ENCODE peak calls at places on chromosomes 6 and 20, in eight cellular contexts. X, I, N, U, W, S, Z and H are unnamed samples.
A peak's percentile ranks its signal among the peaks of the same experiment; 100 is the strongest.

GRCh38 chr6:38233161-38233791 is 406.5 kb downstream of the BTBD9 start:
- DNase-seq in X (no peak), I (no peak), N (no peak), U (no peak), W (no peak), S (no peak), Z (no peak), H (no peak)

GRCh38 chr6:3457710-3458605 is 1.1 kb upstream of the SLC22A23 start:
- DNase-seq in X (peak; percentile 26), I (no peak), N (no peak), U (peak; percentile 70), W (peak; percentile 77), S (peak; percentile 20), Z (no peak), H (no peak)

GRCh38 chr6:80094017-80094416 is 12.5 kb upstream of the BCKDHB start:
- DNase-seq in X (no peak), I (no peak), N (peak; percentile 13), U (no peak), W (no peak), S (no peak), Z (peak; percentile 21), H (no peak)

GRCh38 chr6:121627761-121628160 is 192.3 kb downstream of the GJA1 start:
- DNase-seq in X (no peak), I (no peak), N (no peak), U (no peak), W (no peak), S (no peak), Z (no peak), H (no peak)

GRCh38 chr6:132537145-132537544 is 932 bp upstream of the TAAR9 start:
- DNase-seq in X (no peak), I (no peak), N (no peak), U (no peak), W (no peak), S (no peak), Z (no peak), H (no peak)

GRCh38 chr6:138716017-138716416 is 57.6 kb upstream of the CCDC28A start:
- DNase-seq in X (no peak), I (no peak), N (no peak), U (no peak), W (no peak), S (no peak), Z (no peak), H (no peak)

GRCh38 chr20:62805711-62806382 is 1.2 kb downstream of the OGFR start:
- DNase-seq in X (peak; percentile 69), I (no peak), N (no peak), U (no peak), W (peak; percentile 29), S (no peak), Z (no peak), H (no peak)

GRCh38 chr6:34484899-34485298 is 19.0 kb downstream of the PACSIN1 start:
- DNase-seq in X (no peak), I (peak; percentile 61), N (peak; percentile 34), U (peak; percentile 50), W (no peak), S (no peak), Z (peak; percentile 60), H (peak; percentile 66)

GRCh38 chr6:29729774-29730328 is 6.6 kb downstream of the HLA-F start:
- DNase-seq in X (no peak), I (no peak), N (no peak), U (no peak), W (no peak), S (no peak), Z (no peak), H (no peak)

GRCh38 chr6:105991561-105992314 is 94.4 kb upstream of the PRDM1 start:
- DNase-seq in X (no peak), I (no peak), N (peak; percentile 69), U (no peak), W (peak; percentile 55), S (no peak), Z (no peak), H (peak; percentile 12)

GRCh38 chr20:10466325-10466724 is 31.2 kb downstream of the SLX4IP start:
- DNase-seq in X (peak; percentile 14), I (no peak), N (no peak), U (no peak), W (no peak), S (no peak), Z (no peak), H (no peak)

GRCh38 chr6:93419304-93420162 is at the start of gene EPHA7:
- DNase-seq in X (peak; percentile 94), I (no peak), N (peak; percentile 53), U (peak; percentile 97), W (peak; percentile 95), S (peak; percentile 92), Z (peak; percentile 18), H (no peak)

GRCh38 chr20:58908216-58908615 is 55.7 kb downstream of the GNAS start:
- DNase-seq in X (no peak), I (no peak), N (no peak), U (no peak), W (no peak), S (no peak), Z (no peak), H (no peak)

GRCh38 chr6:142255785-142256184 is 46.0 kb upstream of the ADGRG6 start:
- DNase-seq in X (no peak), I (no peak), N (no peak), U (no peak), W (no peak), S (no peak), Z (no peak), H (no peak)

GRCh38 chr6:139882234-139882633 is 507.8 kb upstream of the CITED2 start:
- DNase-seq in X (no peak), I (no peak), N (no peak), U (no peak), W (no peak), S (no peak), Z (no peak), H (no peak)

GRCh38 chr20:35992713-35993335 is 24.4 kb downstream of the CNBD2 start:
- DNase-seq in X (peak; percentile 36), I (peak; percentile 21), N (peak; percentile 67), U (peak; percentile 61), W (peak; percentile 50), S (peak; percentile 8), Z (peak; percentile 53), H (peak; percentile 22)

GRCh38 chr20:63321148-63321831 is 28.3 kb downstream of the COL20A1 start:
- DNase-seq in X (no peak), I (no peak), N (no peak), U (no peak), W (peak; percentile 21), S (no peak), Z (no peak), H (no peak)

GRCh38 chr6:3753228-3753795 is 1.8 kb upstream of the PXDC1 start:
- DNase-seq in X (no peak), I (no peak), N (no peak), U (no peak), W (no peak), S (no peak), Z (no peak), H (no peak)

GRCh38 chr6:351867-352289 is 39.7 kb upstream of the IRF4 start:
- DNase-seq in X (no peak), I (no peak), N (no peak), U (no peak), W (no peak), S (no peak), Z (no peak), H (no peak)